ENCODE peak calls at places on chromosomes 5 and 9, in ten cellular contexts. K, N, R, M, D, P, X, W, T and S are unnamed samples.

GRCh38 chr9:7963026-7963425 is 163.4 kb upstream of the DMAC1 start:
- DNase-seq in K (no peak), N (no peak), R (no peak), M (no peak), D (no peak), P (no peak), X (no peak), W (no peak), T (no peak), S (no peak)

GRCh38 chr9:5869315-5870019 is 21.2 kb upstream of the MLANA start:
- DNase-seq in K (peak; percentile 27), N (no peak), R (no peak), M (no peak), D (peak; percentile 15), P (no peak), X (no peak), W (no peak), T (no peak), S (no peak)

GRCh38 chr9:137339045-137339444 is 37.0 kb upstream of the NRARP start:
- DNase-seq in K (no peak), N (peak; percentile 37), R (no peak), M (no peak), D (no peak), P (no peak), X (peak; percentile 57), W (no peak), T (no peak), S (no peak)

GRCh38 chr9:121271368-121272351 is 3.7 kb downstream of the GSN start:
- DNase-seq in K (no peak), N (peak; percentile 73), R (no peak), M (no peak), D (no peak), P (peak; percentile 60), X (no peak), W (no peak), T (no peak), S (no peak)

GRCh38 chr9:81562221-81563019 is 126.9 kb downstream of the TLE1 start:
- DNase-seq in K (no peak), N (peak; percentile 50), R (no peak), M (no peak), D (no peak), P (peak; percentile 34), X (peak; percentile 97), W (no peak), T (no peak), S (no peak)

GRCh38 chr9:127854169-127854833 is at the start of gene ENG:
- DNase-seq in K (no peak), N (peak; percentile 44), R (no peak), M (no peak), D (peak; percentile 60), P (no peak), X (peak; percentile 83), W (no peak), T (no peak), S (no peak)

GRCh38 chr9:94901019-94901363 is 174.5 kb downstream of the AOPEP start:
- DNase-seq in K (no peak), N (no peak), R (no peak), M (no peak), D (no peak), P (no peak), X (no peak), W (no peak), T (no peak), S (no peak)

GRCh38 chr9:96555567-96556386 is 63.9 kb downstream of the CDC14B start:
- DNase-seq in K (no peak), N (no peak), R (no peak), M (no peak), D (no peak), P (peak; percentile 28), X (peak; percentile 25), W (no peak), T (no peak), S (no peak)

GRCh38 chr5:153490124-153491085 is at the start of gene GRIA1:
- DNase-seq in K (no peak), N (no peak), R (peak; percentile 39), M (no peak), D (peak; percentile 30), P (no peak), X (no peak), W (no peak), T (no peak), S (no peak)

GRCh38 chr9:133067813-133068212 is 6.0 kb downstream of the CEL start:
- DNase-seq in K (no peak), N (no peak), R (no peak), M (no peak), D (no peak), P (no peak), X (no peak), W (no peak), T (no peak), S (no peak)

GRCh38 chr5:132766020-132766805 is 10.8 kb downstream of the SEPTIN8 start:
- DNase-seq in K (no peak), N (no peak), R (no peak), M (no peak), D (no peak), P (no peak), X (no peak), W (no peak), T (no peak), S (no peak)

GRCh38 chr5:126915496-126915895 is 114.9 kb downstream of the MARCHF3 start:
- DNase-seq in K (no peak), N (no peak), R (no peak), M (no peak), D (no peak), P (no peak), X (no peak), W (no peak), T (no peak), S (no peak)

GRCh38 chr5:95113489-95113888 is 171.4 kb downstream of the MCTP1 start:
- DNase-seq in K (no peak), N (peak; percentile 68), R (no peak), M (no peak), D (no peak), P (no peak), X (no peak), W (no peak), T (no peak), S (no peak)

GRCh38 chr5:143194206-143194605 is 209.3 kb downstream of the NR3C1 start:
- DNase-seq in K (no peak), N (no peak), R (no peak), M (no peak), D (no peak), P (no peak), X (no peak), W (no peak), T (no peak), S (no peak)

GRCh38 chr9:92535940-92536850 is at the start of gene ECM2:
- DNase-seq in K (no peak), N (peak; percentile 11), R (no peak), M (no peak), D (no peak), P (no peak), X (no peak), W (no peak), T (no peak), S (no peak)

GRCh38 chr5:143041461-143041860 is 271.3 kb downstream of the ARHGAP26 start:
- DNase-seq in K (no peak), N (no peak), R (no peak), M (no peak), D (no peak), P (no peak), X (no peak), W (no peak), T (no peak), S (no peak)

GRCh38 chr9:93585259-93585658 is 8.9 kb downstream of the PHF2 start:
- DNase-seq in K (no peak), N (no peak), R (no peak), M (no peak), D (no peak), P (no peak), X (no peak), W (no peak), T (no peak), S (peak; percentile 17)

GRCh38 chr9:68509689-68510088 is 31.0 kb downstream of the TMEM252 start:
- DNase-seq in K (no peak), N (no peak), R (no peak), M (no peak), D (no peak), P (no peak), X (no peak), W (no peak), T (no peak), S (no peak)

GRCh38 chr9:32487981-32488380 is 38.0 kb downstream of the RIGI start:
- DNase-seq in K (no peak), N (peak; percentile 72), R (no peak), M (no peak), D (no peak), P (no peak), X (no peak), W (no peak), T (no peak), S (no peak)

GRCh38 chr5:501040-501832 is 23.0 kb downstream of the SLC9A3 start:
- DNase-seq in K (no peak), N (no peak), R (no peak), M (no peak), D (no peak), P (no peak), X (peak; percentile 37), W (no peak), T (no peak), S (no peak)

GRCh38 chr9:95762322-95762721 is 113.2 kb upstream of the ERCC6L2 start:
- DNase-seq in K (no peak), N (no peak), R (no peak), M (no peak), D (no peak), P (no peak), X (no peak), W (no peak), T (no peak), S (no peak)

GRCh38 chr9:130220351-130220750 is 45.2 kb upstream of the HMCN2 start:
- DNase-seq in K (no peak), N (no peak), R (no peak), M (no peak), D (no peak), P (no peak), X (no peak), W (no peak), T (no peak), S (no peak)

GRCh38 chr5:86460519-86460918 is 157.2 kb upstream of the COX7C start:
- DNase-seq in K (no peak), N (no peak), R (no peak), M (no peak), D (no peak), P (no peak), X (no peak), W (no peak), T (no peak), S (no peak)

GRCh38 chr9:72271617-72272478 is 93.2 kb downstream of the ZFAND5 start:
- DNase-seq in K (peak; percentile 37), N (peak; percentile 60), R (peak; percentile 53), M (peak; percentile 7), D (peak; percentile 76), P (peak; percentile 54), X (peak; percentile 67), W (no peak), T (peak; percentile 33), S (peak; percentile 52)

GRCh38 chr9:98678244-98678842 is 30.4 kb downstream of the GABBR2 start:
- DNase-seq in K (no peak), N (no peak), R (no peak), M (no peak), D (peak; percentile 34), P (no peak), X (peak; percentile 32), W (no peak), T (no peak), S (no peak)

GRCh38 chr5:160023883-160024635 is 15.1 kb downstream of the TTC1 start:
- DNase-seq in K (no peak), N (no peak), R (no peak), M (no peak), D (no peak), P (no peak), X (peak; percentile 66), W (no peak), T (no peak), S (no peak)